ENCODE peak calls at places on chromosomes 6 and 20, in eight cellular contexts. C is spleen, F is stomach, O is A549, J is Peyer's patch, M is ovary, X is body of pancreas, D is vagina. V is an unnamed sample.

GRCh38 chr6:163543311-163543710 is 128.8 kb downstream of the QKI start:
- DNase-seq in C (no peak), F (no peak), O (no peak), J (no peak), M (no peak), X (no peak), D (no peak), V (no peak)

GRCh38 chr6:150566486-150566885 is 33.2 kb upstream of the PLEKHG1 start:
- DNase-seq in C (no peak), F (no peak), O (no peak), J (no peak), M (no peak), X (no peak), D (no peak), V (no peak)

GRCh38 chr6:135875446-135875845 is 23.9 kb downstream of the PDE7B start:
- DNase-seq in C (no peak), F (no peak), O (no peak), J (no peak), M (no peak), X (no peak), D (no peak), V (no peak)

GRCh38 chr6:1631251-1631650 is 21.5 kb downstream of the FOXC1 start:
- DNase-seq in C (no peak), F (no peak), O (no peak), J (no peak), M (no peak), X (no peak), D (no peak), V (no peak)

GRCh38 chr20:45044601-45045000 is 56.3 kb downstream of the KCNS1 start:
- DNase-seq in C (no peak), F (no peak), O (no peak), J (no peak), M (no peak), X (no peak), D (no peak), V (no peak)

GRCh38 chr20:37298190-37298939 is 8.9 kb downstream of the MANBAL start:
- DNase-seq in C (no peak), F (peak), O (no peak), J (no peak), M (no peak), X (no peak), D (no peak), V (no peak)

GRCh38 chr6:67694127-67694526 is 941.0 kb upstream of the ADGRB3 start:
- DNase-seq in C (no peak), F (no peak), O (no peak), J (no peak), M (no peak), X (no peak), D (no peak), V (no peak)

GRCh38 chr6:129686941-129687627 is 22.9 kb downstream of the ARHGAP18 start:
- DNase-seq in C (no peak), F (no peak), O (no peak), J (peak), M (no peak), X (no peak), D (no peak), V (no peak)

GRCh38 chr6:33091957-33092356 is 16.2 kb downstream of the HLA-DPB1 start:
- DNase-seq in C (no peak), F (peak), O (no peak), J (peak), M (no peak), X (peak), D (no peak), V (no peak)

GRCh38 chr20:34536798-34537394 is 20.7 kb downstream of the DYNLRB1 start:
- DNase-seq in C (peak), F (peak), O (no peak), J (peak), M (no peak), X (peak), D (no peak), V (no peak)

GRCh38 chr6:149614352-149614751 is 34.2 kb downstream of the KATNA1 start:
- DNase-seq in C (no peak), F (no peak), O (no peak), J (no peak), M (no peak), X (no peak), D (no peak), V (no peak)

GRCh38 chr20:62640870-62641748 is 1.2 kb upstream of the SLCO4A1 start:
- DNase-seq in C (peak), F (no peak), O (no peak), J (no peak), M (no peak), X (no peak), D (no peak), V (no peak)

GRCh38 chr20:62643521-62644043 is 1.3 kb downstream of the SLCO4A1 start:
- DNase-seq in C (no peak), F (peak), O (no peak), J (no peak), M (no peak), X (peak), D (no peak), V (no peak)

GRCh38 chr20:62641749-62642665 is at the start of gene SLCO4A1:
- DNase-seq in C (peak), F (peak), O (peak), J (peak), M (peak), X (peak), D (no peak), V (peak)

GRCh38 chr20:62644044-62644795 is 1.9 kb downstream of the SLCO4A1 start:
- DNase-seq in C (peak), F (peak), O (no peak), J (no peak), M (peak), X (no peak), D (no peak), V (no peak)

DNA sequence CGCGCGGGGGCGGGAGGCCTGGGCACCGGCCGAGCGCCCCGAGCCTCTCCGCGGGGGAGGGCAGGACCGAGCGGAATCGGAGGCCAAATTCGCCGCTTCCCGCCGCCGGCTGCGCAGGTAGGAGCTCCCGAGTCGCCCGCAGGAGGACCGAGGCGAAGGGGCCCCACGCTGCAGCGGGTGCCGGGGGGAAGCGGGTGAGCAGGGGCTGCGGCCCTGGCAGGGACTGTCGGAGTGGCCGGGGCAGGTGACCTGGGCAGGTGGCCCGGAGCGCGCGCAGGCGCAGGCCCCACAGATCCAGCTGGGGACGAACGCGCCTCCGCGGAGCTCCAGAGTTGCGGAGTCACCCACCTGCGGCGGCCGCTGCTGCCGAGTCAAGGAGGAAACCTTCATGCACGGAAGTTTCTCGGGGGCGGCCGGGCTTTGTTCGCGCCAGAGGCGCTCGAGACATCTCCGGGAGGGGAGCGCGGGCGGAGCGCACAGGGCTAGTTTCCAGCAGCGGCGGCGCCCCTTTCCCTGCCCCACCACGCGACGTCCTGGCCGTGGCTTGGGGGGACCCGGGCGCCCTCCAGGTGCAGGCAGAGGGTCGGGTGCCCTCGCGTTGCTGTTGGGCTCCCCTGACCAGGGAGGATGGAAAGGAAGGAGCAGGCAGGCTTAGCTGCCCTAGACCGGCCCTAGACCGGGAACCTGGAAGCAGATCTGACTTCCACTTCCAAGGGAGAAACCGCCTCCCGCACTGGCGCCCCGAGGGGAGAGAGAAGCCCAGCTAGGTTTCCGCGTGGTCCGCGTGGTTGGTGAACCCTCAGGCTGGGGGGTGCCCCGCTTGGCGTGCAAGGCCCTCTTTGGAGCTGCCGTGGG is 590 bp downstream of the SLCO4A1 start:
- DNase-seq in C (peak), F (peak), O (no peak), J (peak), M (no peak), X (peak), D (no peak), V (no peak)
- TF ChIP-seq POLR2A in C (no peak), F (no peak), O (no peak), J (no peak), M (no peak), X (no peak), D (no peak), V (no peak)

GRCh38 chr6:77740380-77740779 is 87.5 kb downstream of the MEI4 start:
- DNase-seq in C (no peak), F (no peak), O (peak), J (no peak), M (no peak), X (no peak), D (no peak), V (no peak)
- TF ChIP-seq CTCF in C (no peak), F (peak), O (peak), J (no peak), M (no peak), X (peak), D (no peak), V (no peak)

GRCh38 chr20:17712201-17712600 is 12.4 kb downstream of the BANF2 start:
- DNase-seq in C (no peak), F (no peak), O (no peak), J (no peak), M (no peak), X (peak), D (no peak), V (no peak)

GRCh38 chr20:17709361-17710293 is 9.9 kb downstream of the BANF2 start:
- DNase-seq in C (no peak), F (no peak), O (no peak), J (no peak), M (no peak), X (peak), D (no peak), V (no peak)

GRCh38 chr20:17708675-17709360 is 9.1 kb downstream of the BANF2 start:
- DNase-seq in C (no peak), F (no peak), O (no peak), J (no peak), M (no peak), X (peak), D (no peak), V (no peak)

GRCh38 chr20:17712708-17713107 is 12.9 kb downstream of the BANF2 start:
- DNase-seq in C (no peak), F (no peak), O (no peak), J (no peak), M (no peak), X (peak), D (no peak), V (no peak)

GRCh38 chr20:17710379-17711305 is 10.9 kb downstream of the BANF2 start:
- DNase-seq in C (no peak), F (no peak), O (no peak), J (no peak), M (no peak), X (peak), D (no peak), V (no peak)
- TF ChIP-seq POLR2A in C (no peak), F (no peak), O (no peak), J (no peak), M (no peak), X (peak), D (no peak), V (no peak)

DNA sequence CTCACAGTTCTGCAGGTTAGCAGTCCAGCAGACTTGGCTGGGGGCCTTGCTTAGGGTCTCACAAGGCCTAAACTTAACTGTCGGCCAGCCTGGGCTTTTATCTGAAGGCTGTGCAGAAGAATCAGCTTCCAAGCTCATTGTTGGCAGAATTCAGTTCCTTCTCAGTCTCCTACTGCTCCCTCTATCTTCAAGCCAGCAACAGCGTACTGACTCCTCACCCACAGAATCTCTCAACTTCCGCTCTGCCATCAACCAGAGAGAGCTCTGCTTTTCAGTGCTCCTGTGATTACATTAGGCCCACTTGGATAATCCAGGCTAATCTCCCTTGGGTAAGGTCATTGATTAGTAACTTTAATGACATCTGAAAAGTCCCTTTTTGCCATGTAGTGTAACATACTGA is 30.2 kb upstream of the NHSL1 start:
- DNase-seq in C (no peak), F (no peak), O (no peak), J (no peak), M (no peak), X (no peak), D (no peak), V (no peak)
- TF ChIP-seq CTCF in C (no peak), F (peak), O (no peak), J (no peak), M (no peak), X (no peak), D (no peak), V (no peak)

GRCh38 chr6:26183237-26183580 is 96.0 kb downstream of the HFE start:
- DNase-seq in C (no peak), F (no peak), O (no peak), J (no peak), M (no peak), X (no peak), D (no peak), V (no peak)

GRCh38 chr6:26184492-26184891 is 97.3 kb downstream of the HFE start:
- DNase-seq in C (no peak), F (no peak), O (no peak), J (no peak), M (no peak), X (no peak), D (no peak), V (no peak)

GRCh38 chr6:26185802-26186201 is 98.6 kb downstream of the HFE start:
- DNase-seq in C (no peak), F (no peak), O (no peak), J (no peak), M (no peak), X (no peak), D (no peak), V (no peak)

GRCh38 chr6:26185004-26185403 is 97.8 kb downstream of the HFE start:
- DNase-seq in C (no peak), F (no peak), O (no peak), J (no peak), M (no peak), X (no peak), D (no peak), V (no peak)

GRCh38 chr6:26183581-26184408 is 96.6 kb downstream of the HFE start:
- DNase-seq in C (peak), F (peak), O (no peak), J (peak), M (peak), X (peak), D (no peak), V (no peak)
- TF ChIP-seq POLR2A in C (peak), F (no peak), O (peak), J (peak), M (peak), X (peak), D (no peak), V (peak)

DNA sequence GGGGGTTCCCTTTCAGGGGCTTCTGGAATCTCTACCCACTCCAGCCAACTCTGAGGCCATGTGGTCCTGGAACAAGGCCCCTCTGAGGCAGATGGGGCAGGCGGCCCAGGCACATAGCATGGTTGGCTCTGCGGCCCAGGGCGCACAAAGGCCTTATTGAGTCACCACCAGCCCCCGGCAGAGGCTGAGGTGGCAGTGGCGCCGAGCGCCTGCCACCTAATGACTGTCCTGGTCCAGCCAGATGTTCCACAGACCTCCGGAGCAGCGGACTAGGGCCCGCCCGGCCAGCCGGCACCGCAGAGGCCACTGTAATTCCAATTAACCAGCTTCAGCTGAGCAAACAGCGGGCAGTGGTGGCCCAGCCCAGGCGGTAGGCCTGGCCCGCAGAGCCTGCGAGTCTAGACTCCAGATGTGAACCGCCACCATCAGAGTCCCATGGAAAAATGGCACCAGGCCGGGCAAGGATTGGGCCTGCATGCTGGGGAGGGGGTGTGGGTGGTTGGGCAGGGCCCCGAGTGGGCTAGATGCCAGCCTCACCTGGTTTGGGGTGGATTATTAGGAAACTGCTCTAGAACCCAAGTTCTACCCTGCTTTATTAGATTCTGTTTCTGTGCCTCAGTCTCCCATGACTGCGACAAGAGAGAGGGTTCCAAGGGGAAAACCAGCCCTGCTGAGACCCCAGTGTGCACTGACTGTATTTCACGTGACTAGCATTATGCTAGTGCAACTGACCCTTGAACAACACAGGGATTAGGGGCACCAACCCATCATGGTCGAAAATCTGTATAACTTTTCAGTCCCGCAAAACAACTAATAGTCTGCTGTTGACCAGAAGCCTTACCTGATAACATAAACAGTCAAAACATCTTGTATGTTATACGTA is 34.1 kb upstream of the ID1 start:
- DNase-seq in C (peak), F (no peak), O (no peak), J (no peak), M (peak), X (peak), D (no peak), V (no peak)
- TF ChIP-seq CTCF in C (no peak), F (no peak), O (no peak), J (no peak), M (no peak), X (no peak), D (no peak), V (no peak)

V was measured in gastrocnemius medialis.